ENCODE peak calls at places on chromosome 19, in ten cellular contexts. M is fibroblast of pulmonary artery; X is T-helper 2 cell; P is A549; R is stimulated activated CD4-positive, alpha-beta T cell treated with anti-CD3 and anti-CD28 coated beads, Interleukin-1b, Interleukin-23, amount 100 ng/mL, for 24 hours; A is NCI-H1092; G is amygdala; Z is activated CD4-positive, alpha-beta T cell treated with anti-CD3 and anti-CD28 coated beads, Interleukin-2, amount 10 ng/mL, durations not matched to agents 7 days and 5 days; I is posterior cingulate gyrus; N is epithelial cell of esophagus. H is an unnamed sample.

GRCh38 chr19:768424-768823 is 17.5 kb downstream of the MISP start:
- DNase-seq in M (peak; percentile 79), X (no peak), P (no peak), R (no peak), A (no peak), G (no peak), Z (no peak), I (no peak), N (no peak), H (no peak)

GRCh38 chr19:54439174-54439851 is 9.7 kb upstream of the LENG8 start:
- DNase-seq in M (peak; percentile 55), X (no peak), P (peak; percentile 69), R (no peak), A (no peak), G (peak; percentile 30), Z (peak; percentile 43), I (peak; percentile 82), N (peak; percentile 69), H (no peak)

GRCh38 chr19:46898731-46899130 is 37.9 kb downstream of the ARHGAP35 start:
- DNase-seq in M (peak; percentile 61), X (no peak), P (no peak), R (no peak), A (no peak), G (no peak), Z (no peak), I (peak; percentile 41), N (peak; percentile 69), H (no peak)

GRCh38 chr19:17370026-17370587 is 7.0 kb downstream of the PLVAP start:
- DNase-seq in M (peak; percentile 84), X (no peak), P (no peak), R (no peak), A (no peak), G (no peak), Z (no peak), I (no peak), N (no peak), H (no peak)

GRCh38 chr19:3225677-3226093 is 1.2 kb downstream of the CELF5 start:
- DNase-seq in M (no peak), X (no peak), P (no peak), R (no peak), A (no peak), G (no peak), Z (no peak), I (no peak), N (no peak), H (no peak)

GRCh38 chr19:46482645-46483044 is 11.3 kb upstream of the PNMA8A start:
- DNase-seq in M (peak; percentile 39), X (no peak), P (no peak), R (no peak), A (no peak), G (no peak), Z (no peak), I (no peak), N (peak; percentile 77), H (no peak)

GRCh38 chr19:53942001-53942786 is 20.5 kb upstream of the CACNG8 start:
- DNase-seq in M (peak; percentile 40), X (no peak), P (no peak), R (no peak), A (no peak), G (no peak), Z (no peak), I (no peak), N (no peak), H (no peak)

GRCh38 chr19:3692141-3693029 is 7.9 kb downstream of the PIP5K1C start:
- DNase-seq in M (no peak), X (peak; percentile 24), P (no peak), R (no peak), A (no peak), G (no peak), Z (peak; percentile 45), I (no peak), N (no peak), H (no peak)

H was measured in DMS 273 treated with DMSO at 0.1 percent for 48 hours.